ENCODE peak calls at places on chromosomes 7 and 10, in ten cellular contexts. K is T-helper 2 cell, Z is pulmonary artery endothelial cell, P is SHP77, N is heart left ventricle, D is GM19239, C is M059J, U is SW 1271, F is HCT116, E is stromal cell of bone marrow. I is an unnamed sample.

GRCh38 chr7:80154656-80155325 is 20.2 kb downstream of the GNAI1 start:
- DNase-seq in K (no peak), Z (no peak), P (no peak), N (no peak), D (no peak), C (peak), U (no peak), F (no peak), E (peak), I (no peak)

GRCh38 chr7:150945853-150946825 is 32.0 kb downstream of the KCNH2 start:
- DNase-seq in K (no peak), Z (no peak), P (no peak), N (peak), D (no peak), C (no peak), U (no peak), F (no peak), E (no peak), I (no peak)

GRCh38 chr7:103636153-103636552 is 190.1 kb upstream of the SLC26A5 start:
- DNase-seq in K (no peak), Z (no peak), P (no peak), N (no peak), D (no peak), C (peak), U (no peak), F (no peak), E (peak), I (no peak)

GRCh38 chr7:128904381-128905197 is 5.9 kb downstream of the KCP start:
- DNase-seq in K (no peak), Z (no peak), P (peak), N (no peak), D (peak), C (peak), U (no peak), F (peak), E (peak), I (peak)

GRCh38 chr7:107479303-107479702 is 9.4 kb downstream of the GPR22 start:
- DNase-seq in K (no peak), Z (no peak), P (no peak), N (no peak), D (no peak), C (no peak), U (no peak), F (no peak), E (no peak), I (no peak)

GRCh38 chr10:10353326-10353725 is 664.3 kb upstream of the CELF2 start:
- DNase-seq in K (no peak), Z (no peak), P (no peak), N (no peak), D (no peak), C (no peak), U (no peak), F (no peak), E (no peak), I (no peak)

GRCh38 chr7:50588937-50589336 is 23.7 kb upstream of the DDC start:
- DNase-seq in K (no peak), Z (no peak), P (no peak), N (no peak), D (no peak), C (no peak), U (no peak), F (no peak), E (no peak), I (no peak)

GRCh38 chr10:92014620-92015019 is 91.0 kb downstream of the BTAF1 start:
- DNase-seq in K (no peak), Z (no peak), P (no peak), N (no peak), D (no peak), C (no peak), U (no peak), F (no peak), E (no peak), I (no peak)

GRCh38 chr10:123860856-123861255 is 30.8 kb downstream of the CPXM2 start:
- DNase-seq in K (no peak), Z (no peak), P (no peak), N (no peak), D (no peak), C (no peak), U (no peak), F (no peak), E (no peak), I (no peak)

GRCh38 chr10:86759073-86759672 is 2.8 kb downstream of the BMPR1A start:
- DNase-seq in K (no peak), Z (no peak), P (no peak), N (no peak), D (no peak), C (no peak), U (no peak), F (no peak), E (no peak), I (no peak)

GRCh38 chr10:27479016-27479415 is 25.1 kb upstream of the RAB18 start:
- DNase-seq in K (no peak), Z (no peak), P (no peak), N (no peak), D (no peak), C (no peak), U (no peak), F (no peak), E (no peak), I (no peak)

GRCh38 chr7:116316838-116317612 is 106.7 kb downstream of the TES start:
- DNase-seq in K (peak), Z (peak), P (no peak), N (peak), D (peak), C (peak), U (peak), F (peak), E (peak), I (peak)